ENCODE peak calls at places on chromosomes 11 and 22, in six cellular contexts. One of them, this sample, is unnamed.

GRCh38 chr11:3139086-3139440 is 26.0 kb downstream of the OSBPL5 start:
- DNase-seq in substantia nigra: no peak
- DNase-seq in dorsolateral prefrontal cortex: no peak
- DNase-seq in cardiac fibroblast: no peak
- DNase-seq in neural progenitor cell: no peak
- DNase-seq in GM23248: no peak
- DNase-seq in this sample: no peak

GRCh38 chr11:64741393-64742086 is 2.4 kb downstream of the RASGRP2 start:
- DNase-seq in substantia nigra: no peak
- DNase-seq in dorsolateral prefrontal cortex: no peak
- DNase-seq in cardiac fibroblast: no peak
- DNase-seq in neural progenitor cell: peak
- DNase-seq in GM23248: no peak
- DNase-seq in this sample: no peak

GRCh38 chr11:91947215-91947614 is 277.4 kb upstream of the FAT3 start:
- DNase-seq in substantia nigra: no peak
- DNase-seq in dorsolateral prefrontal cortex: no peak
- DNase-seq in cardiac fibroblast: peak
- DNase-seq in neural progenitor cell: no peak
- DNase-seq in GM23248: peak
- DNase-seq in this sample: no peak

GRCh38 chr22:45869448-45869847 is 107.5 kb downstream of the WNT7B start:
- DNase-seq in substantia nigra: no peak
- DNase-seq in dorsolateral prefrontal cortex: no peak
- DNase-seq in cardiac fibroblast: no peak
- DNase-seq in neural progenitor cell: no peak
- DNase-seq in GM23248: no peak
- DNase-seq in this sample: no peak

GRCh38 chr11:29518389-29519174 is 498.2 kb downstream of the KCNA4 start:
- DNase-seq in substantia nigra: no peak
- DNase-seq in dorsolateral prefrontal cortex: no peak
- DNase-seq in cardiac fibroblast: peak
- DNase-seq in neural progenitor cell: peak
- DNase-seq in GM23248: no peak
- DNase-seq in this sample: peak

GRCh38 chr11:92605667-92606066 is 363.8 kb upstream of the MTNR1B start:
- DNase-seq in substantia nigra: no peak
- DNase-seq in dorsolateral prefrontal cortex: no peak
- DNase-seq in cardiac fibroblast: no peak
- DNase-seq in neural progenitor cell: no peak
- DNase-seq in GM23248: no peak
- DNase-seq in this sample: no peak

GRCh38 chr11:69260622-69261021 is 33.3 kb upstream of the MYEOV start:
- DNase-seq in substantia nigra: no peak
- DNase-seq in dorsolateral prefrontal cortex: no peak
- DNase-seq in cardiac fibroblast: no peak
- DNase-seq in neural progenitor cell: no peak
- DNase-seq in GM23248: no peak
- DNase-seq in this sample: no peak

GRCh38 chr11:129326921-129327320 is 48.7 kb upstream of the BARX2 start:
- DNase-seq in substantia nigra: no peak
- DNase-seq in dorsolateral prefrontal cortex: no peak
- DNase-seq in cardiac fibroblast: no peak
- DNase-seq in neural progenitor cell: no peak
- DNase-seq in GM23248: no peak
- DNase-seq in this sample: no peak

GRCh38 chr11:95884364-95884763 is 39.5 kb downstream of the MTMR2 start:
- DNase-seq in substantia nigra: no peak
- DNase-seq in dorsolateral prefrontal cortex: no peak
- DNase-seq in cardiac fibroblast: peak
- DNase-seq in neural progenitor cell: no peak
- DNase-seq in GM23248: peak
- DNase-seq in this sample: no peak

GRCh38 chr11:15927866-15928217 is 428.5 kb downstream of the SOX6 start:
- DNase-seq in substantia nigra: no peak
- DNase-seq in dorsolateral prefrontal cortex: no peak
- DNase-seq in cardiac fibroblast: no peak
- DNase-seq in neural progenitor cell: no peak
- DNase-seq in GM23248: no peak
- DNase-seq in this sample: no peak

GRCh38 chr22:38826386-38826785 is 17.4 kb downstream of the NPTXR start:
- DNase-seq in substantia nigra: no peak
- DNase-seq in dorsolateral prefrontal cortex: peak
- DNase-seq in cardiac fibroblast: no peak
- DNase-seq in neural progenitor cell: no peak
- DNase-seq in GM23248: no peak
- DNase-seq in this sample: no peak

GRCh38 chr11:134861490-134862107 is 449.6 kb upstream of the B3GAT1 start:
- DNase-seq in substantia nigra: no peak
- DNase-seq in dorsolateral prefrontal cortex: no peak
- DNase-seq in cardiac fibroblast: no peak
- DNase-seq in neural progenitor cell: no peak
- DNase-seq in GM23248: no peak
- DNase-seq in this sample: no peak

GRCh38 chr22:40194656-40195055 is 16.9 kb downstream of the TNRC6B start:
- DNase-seq in substantia nigra: no peak
- DNase-seq in dorsolateral prefrontal cortex: no peak
- DNase-seq in cardiac fibroblast: no peak
- DNase-seq in neural progenitor cell: no peak
- DNase-seq in GM23248: no peak
- DNase-seq in this sample: no peak